ENCODE peak calls at places on chromosomes 1 and 21, in nine cellular contexts. L is BE2C; W is naive thymus-derived CD4-positive, alpha-beta T cell; P is CD8-positive, alpha-beta T cell; N is breast epithelium; V is colonic mucosa; K is aorta; Y is DND-41; G is A549. I is an unnamed sample. For H3K4me1, the result is how much of the 10 kb centered on the place peaks cover.

GRCh38 chr1:50232271-50232670 is 123.6 kb downstream of the ELAVL4 start:
- DNase-seq in L (no peak), W (no peak), P (no peak), N (no peak), V (no peak), K (no peak), Y (no peak), G (no peak), I (no peak)

GRCh38 chr1:175757381-175758015 is 14.1 kb upstream of the TNR start:
- DNase-seq in L (peak), W (no peak), P (no peak), N (no peak), V (peak), K (no peak), Y (peak), G (peak), I (peak)

GRCh38 chr1:221711156-221711577 is 30.7 kb downstream of the DUSP10 start:
- DNase-seq in L (no peak), W (no peak), P (no peak), N (no peak), V (no peak), K (no peak), Y (no peak), G (no peak), I (no peak)

GRCh38 chr21:40841524-40842196 is 5.3 kb downstream of the DSCAM start:
- DNase-seq in L (peak), W (no peak), P (no peak), N (no peak), V (no peak), K (peak), Y (no peak), G (peak), I (peak)

GRCh38 chr1:70945266-70945665 is 102.3 kb downstream of the PTGER3 start:
- DNase-seq in L (no peak), W (no peak), P (no peak), N (no peak), V (no peak), K (no peak), Y (no peak), G (no peak), I (no peak)

GRCh38 chr1:237269938-237270337 is 228.0 kb downstream of the RYR2 start:
- DNase-seq in L (no peak), W (no peak), P (no peak), N (no peak), V (no peak), K (no peak), Y (no peak), G (no peak), I (no peak)

GRCh38 chr1:96234299-96234698 is 487.3 kb upstream of the PTBP2 start:
- DNase-seq in L (peak), W (no peak), P (no peak), N (no peak), V (no peak), K (peak), Y (no peak), G (peak), I (peak)

GRCh38 chr1:167518331-167518700 is at the start of gene CD247:
- DNase-seq in L (no peak), W (peak), P (peak), N (no peak), V (no peak), K (no peak), Y (peak), G (no peak), I (no peak)

GRCh38 chr1:26861286-26861701 is 1.7 kb upstream of the SFN start:
- DNase-seq in L (no peak), W (no peak), P (no peak), N (no peak), V (no peak), K (no peak), Y (no peak), G (peak), I (no peak)

GRCh38 chr1:39926343-39926769 is 24.6 kb upstream of the MYCL start:
- DNase-seq in L (peak), W (no peak), P (no peak), N (no peak), V (no peak), K (no peak), Y (peak), G (no peak), I (peak)

GRCh38 chr1:94100785-94101612 is 19.9 kb downstream of the ABCA4 start:
- DNase-seq in L (peak), W (no peak), P (no peak), N (no peak), V (no peak), K (no peak), Y (no peak), G (no peak), I (no peak)

GRCh38 chr1:26340047-26340481 is 13.9 kb downstream of the CRYBG2 start:
- DNase-seq in L (no peak), W (no peak), P (no peak), N (no peak), V (no peak), K (no peak), Y (no peak), G (no peak), I (no peak)

GRCh38 chr1:107244734-107245495 is 104.1 kb downstream of the NTNG1 start:
- DNase-seq in L (no peak), W (no peak), P (no peak), N (no peak), V (no peak), K (no peak), Y (peak), G (no peak), I (no peak)

GRCh38 chr1:224433671-224434446 is 738 bp downstream of the WDR26 start:
- DNase-seq in L (peak), W (peak), P (peak), N (no peak), V (peak), K (peak), Y (peak), G (no peak), I (peak)

GRCh38 chr1:92168657-92169056 is 49.1 kb upstream of the C1orf146 start:
- DNase-seq in L (no peak), W (no peak), P (no peak), N (no peak), V (no peak), K (no peak), Y (no peak), G (no peak), I (no peak)

GRCh38 chr1:226135059-226135651 is 51.4 kb downstream of the ACBD3 start:
- DNase-seq in L (peak), W (no peak), P (no peak), N (peak), V (peak), K (no peak), Y (no peak), G (no peak), I (no peak)

GRCh38 chr21:45234127-45234526 is 53.6 kb downstream of the POFUT2 start:
- DNase-seq in L (no peak), W (no peak), P (no peak), N (no peak), V (no peak), K (no peak), Y (no peak), G (no peak), I (no peak)

GRCh38 chr1:220942278-220942677 is 63.0 kb downstream of the HLX start:
- DNase-seq in L (no peak), W (no peak), P (no peak), N (no peak), V (no peak), K (no peak), Y (no peak), G (no peak), I (no peak)

GRCh38 chr1:81635816-81636215 is 164.9 kb upstream of the ADGRL2 start:
- DNase-seq in L (no peak), W (no peak), P (no peak), N (no peak), V (no peak), K (no peak), Y (no peak), G (no peak), I (no peak)

GRCh38 chr21:39000496-39000895 is 182.8 kb downstream of the PSMG1 start:
- DNase-seq in L (no peak), W (no peak), P (no peak), N (no peak), V (no peak), K (no peak), Y (peak), G (no peak), I (no peak)
- H3K4me1 ChIP-seq in L (under half), W (under half), P (under half), N (under half), V (under half), K (under half), Y (half or more), G (under half), I (under half)

DNA sequence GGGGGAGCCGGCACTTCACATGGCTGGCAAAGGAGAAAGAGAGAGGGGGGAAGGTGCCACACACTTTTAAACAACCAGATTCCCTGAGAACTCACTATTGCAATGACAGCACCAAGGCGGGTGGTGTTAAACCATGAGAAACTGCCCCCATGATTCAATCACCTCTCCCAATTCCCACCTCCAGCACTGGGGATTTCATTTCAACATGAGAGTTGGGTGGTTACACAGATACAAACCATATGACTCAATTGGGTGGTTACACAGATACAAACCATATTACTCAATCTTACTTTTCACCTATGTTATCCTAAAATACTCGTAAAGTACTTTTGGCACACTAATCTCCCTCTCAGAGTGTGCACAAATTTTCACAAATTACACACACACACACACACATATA is 1097.5 kb upstream of the TMPRSS15 start:
- DNase-seq in L (no peak), W (no peak), P (no peak), N (no peak), V (no peak), K (no peak), Y (no peak), G (no peak), I (no peak)
- H3K4me1 ChIP-seq in L (under half), W (under half), P (under half), N (under half), V (under half), K (under half), Y (under half), G (under half), I (under half)

GRCh38 chr1:244865820-244866219 is 1.5 kb upstream of the HNRNPU start:
- DNase-seq in L (no peak), W (no peak), P (no peak), N (no peak), V (no peak), K (no peak), Y (no peak), G (no peak), I (no peak)
- H3K4me1 ChIP-seq in L (under half), W (under half), P (under half), N (under half), V (under half), K (under half), Y (under half), G (under half), I (under half)

DNA sequence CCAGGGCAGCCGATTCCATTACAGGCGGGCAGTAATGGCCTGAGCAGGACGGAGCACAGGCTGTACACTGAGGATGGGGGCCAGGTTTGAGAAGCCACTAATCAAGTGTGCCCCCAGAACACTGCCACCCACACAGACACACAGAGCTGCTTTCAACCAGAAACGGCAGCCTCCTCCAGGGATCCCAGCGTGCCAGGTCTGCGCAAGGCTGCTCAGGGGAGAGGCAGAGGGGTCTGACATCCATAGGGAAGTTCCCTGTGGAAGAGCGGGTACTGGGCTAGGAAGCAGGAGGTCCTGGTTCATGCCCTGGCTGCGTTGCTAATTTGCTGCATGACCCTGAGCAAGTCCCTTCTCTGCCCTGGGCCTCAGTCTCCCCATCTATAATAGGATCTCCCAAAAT is 26.1 kb upstream of the ALDH4A1 start:
- DNase-seq in L (no peak), W (no peak), P (no peak), N (no peak), V (no peak), K (no peak), Y (no peak), G (no peak), I (no peak)
- H3K4me1 ChIP-seq in L (under half), W (half or more), P (half or more), N (under half), V (under half), K (under half), Y (under half), G (half or more), I (under half)

DNA sequence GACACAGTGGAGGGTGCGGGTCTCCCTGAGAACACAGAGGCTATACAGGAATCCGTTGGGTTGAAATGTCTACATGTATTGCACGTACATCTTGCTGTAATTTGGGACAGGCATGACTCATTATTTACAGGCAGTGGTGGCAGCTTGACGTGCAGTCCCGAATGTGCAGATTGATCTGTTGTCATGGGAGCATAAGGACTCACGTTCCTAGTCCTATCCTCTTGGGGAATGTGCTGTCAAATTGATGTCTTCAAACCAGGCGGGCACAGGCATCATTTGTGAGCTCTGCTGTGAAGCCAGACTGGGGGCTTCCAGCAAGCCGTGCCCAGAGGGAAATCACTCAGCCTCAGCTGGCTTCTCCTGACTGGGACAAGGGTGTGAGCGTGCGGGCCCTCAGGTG is 40.5 kb downstream of the S100B start:
- DNase-seq in L (no peak), W (no peak), P (no peak), N (no peak), V (no peak), K (no peak), Y (no peak), G (no peak), I (no peak)
- H3K4me1 ChIP-seq in L (under half), W (under half), P (half or more), N (under half), V (under half), K (under half), Y (under half), G (under half), I (under half)

GRCh38 chr1:23632479-23633160 is 59.0 kb upstream of the RPL11 start:
- DNase-seq in L (no peak), W (no peak), P (no peak), N (no peak), V (no peak), K (no peak), Y (no peak), G (no peak), I (no peak)
- H3K4me1 ChIP-seq in L (under half), W (under half), P (under half), N (under half), V (under half), K (under half), Y (under half), G (under half), I (under half)

GRCh38 chr1:111251570-111251969 is 24.1 kb downstream of the CHI3L2 start:
- DNase-seq in L (no peak), W (peak), P (no peak), N (no peak), V (no peak), K (no peak), Y (no peak), G (no peak), I (no peak)
- H3K4me1 ChIP-seq in L (under half), W (under half), P (under half), N (under half), V (under half), K (under half), Y (under half), G (under half), I (under half)